ENCODE peak calls at places on chromosomes 2 and 18, in ten cellular contexts. E is astrocyte of the spinal cord; I is uterus; R is H9; M is K562; N is BJ; P is tibial artery; O is bronchial epithelial cell; K is CD4-positive, alpha-beta T cell; B is GM12865. A is an unnamed sample.

GRCh38 chr18:13271512-13271911 is 53.0 kb downstream of the LDLRAD4 start:
- DNase-seq in B (no peak), O (no peak), I (no peak), M (no peak), N (no peak), K (no peak), E (no peak), P (no peak), R (no peak), A (no peak)

GRCh38 chr2:172985139-172985874 is 90.3 kb upstream of the MAP3K20 start:
- DNase-seq in K (no peak), P (no peak), M (no peak), O (peak), I (no peak), B (peak), N (no peak), E (peak), R (no peak), A (peak)

GRCh38 chr18:23540867-23541266 is 37.6 kb downstream of the RMC1 start:
- DNase-seq in R (no peak), M (peak), B (peak), O (no peak), K (no peak), P (no peak), N (no peak), E (no peak), I (no peak), A (peak)

GRCh38 chr18:5963267-5963666 is 67.9 kb upstream of the TMEM200C start:
- DNase-seq in O (no peak), E (no peak), R (no peak), P (no peak), B (no peak), M (no peak), I (no peak), K (no peak), N (no peak), A (no peak)

GRCh38 chr2:98558852-98559530 is 49.3 kb downstream of the COA5 start:
- DNase-seq in E (peak), I (no peak), R (no peak), B (no peak), N (no peak), M (no peak), O (no peak), P (no peak), K (no peak), A (no peak)

GRCh38 chr2:207802650-207803049 is 32.9 kb upstream of the FZD5 start:
- DNase-seq in M (no peak), K (no peak), P (no peak), B (no peak), R (no peak), N (no peak), E (no peak), I (no peak), O (no peak), A (no peak)

GRCh38 chr2:178681081-178681480 is 126.1 kb downstream of the TTN start:
- DNase-seq in M (no peak), B (no peak), K (no peak), R (no peak), O (no peak), E (no peak), I (no peak), P (no peak), N (no peak), A (no peak)

GRCh38 chr2:240913810-240914644 is 7.9 kb downstream of the CROCC2 start:
- DNase-seq in P (peak), E (peak), M (peak), K (peak), I (peak), O (no peak), R (peak), N (no peak), B (peak), A (peak)

GRCh38 chr2:101949304-101949703 is 42.5 kb upstream of the IL1R2 start:
- DNase-seq in O (peak), R (no peak), I (no peak), K (no peak), M (no peak), P (no peak), E (no peak), B (no peak), N (no peak), A (no peak)

GRCh38 chr2:241356871-241357260 is 781 bp downstream of the FARP2 start:
- DNase-seq in P (no peak), M (no peak), R (no peak), K (no peak), N (no peak), E (no peak), O (no peak), I (no peak), B (no peak), A (no peak)

GRCh38 chr2:187009483-187010239 is 160.7 kb upstream of the ZSWIM2 start:
- DNase-seq in R (no peak), B (no peak), I (no peak), O (peak), E (no peak), M (no peak), K (no peak), N (no peak), P (no peak), A (no peak)

GRCh38 chr18:34787931-34788532 is 77.9 kb downstream of the DTNA start:
- DNase-seq in P (no peak), N (no peak), M (peak), I (no peak), O (peak), R (no peak), E (peak), B (peak), K (no peak), A (peak)

GRCh38 chr2:45964945-45965344 is 313.5 kb downstream of the PRKCE start:
- DNase-seq in M (no peak), R (no peak), N (no peak), I (no peak), O (no peak), K (no peak), P (no peak), E (no peak), B (no peak), A (no peak)

GRCh38 chr2:45973426-45973825 is 322.0 kb downstream of the PRKCE start:
- DNase-seq in O (no peak), K (no peak), I (no peak), M (no peak), R (no peak), N (no peak), B (no peak), E (no peak), P (no peak), A (no peak)

GRCh38 chr2:45965841-45966498 is 314.5 kb downstream of the PRKCE start:
- DNase-seq in O (no peak), K (no peak), R (no peak), N (no peak), B (no peak), M (no peak), P (no peak), I (no peak), E (no peak), A (no peak)

GRCh38 chr2:45964226-45964841 is 312.9 kb downstream of the PRKCE start:
- DNase-seq in R (no peak), M (no peak), P (peak), E (peak), I (peak), K (no peak), B (no peak), O (peak), N (peak), A (peak)

DNA sequence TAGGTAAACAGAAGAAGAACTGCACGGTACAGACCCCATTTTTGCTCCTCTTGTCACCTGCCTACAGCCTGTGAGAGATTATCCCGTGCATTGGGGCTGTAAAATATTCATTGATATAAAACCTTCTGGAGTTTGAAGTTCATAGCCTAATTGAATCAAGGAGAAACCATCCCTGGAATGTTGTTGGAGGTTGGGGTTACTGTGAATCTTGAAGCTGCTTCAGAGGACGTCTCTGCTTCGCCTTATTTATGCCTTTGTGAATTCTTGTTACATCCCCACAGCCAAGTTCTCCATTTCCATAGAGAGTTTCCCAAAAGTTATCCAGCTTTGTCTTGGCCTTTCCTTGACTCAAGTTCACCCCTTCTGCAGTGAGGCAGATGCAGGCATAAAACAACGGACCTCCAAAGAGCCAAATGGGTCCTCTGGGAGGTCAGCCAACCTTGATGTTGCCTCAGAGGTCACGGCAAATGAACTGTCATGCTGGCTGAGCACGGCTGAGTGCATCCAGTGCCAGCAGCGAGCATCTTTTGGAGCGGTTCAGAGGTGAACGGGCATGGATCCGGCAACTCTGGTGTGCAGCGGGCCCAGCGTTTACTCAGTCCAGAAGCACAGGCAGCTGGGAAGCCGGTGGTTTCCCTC is 317.6 kb downstream of the PRKCE start:
- DNase-seq in N (no peak), M (no peak), R (no peak), O (no peak), P (no peak), E (peak), I (peak), B (no peak), K (no peak), A (no peak)
- TF ChIP-seq CTCF in N (no peak), M (no peak), R (no peak), O (no peak), P (no peak), E (no peak), I (no peak), B (no peak), K (no peak), A (no peak)

DNA sequence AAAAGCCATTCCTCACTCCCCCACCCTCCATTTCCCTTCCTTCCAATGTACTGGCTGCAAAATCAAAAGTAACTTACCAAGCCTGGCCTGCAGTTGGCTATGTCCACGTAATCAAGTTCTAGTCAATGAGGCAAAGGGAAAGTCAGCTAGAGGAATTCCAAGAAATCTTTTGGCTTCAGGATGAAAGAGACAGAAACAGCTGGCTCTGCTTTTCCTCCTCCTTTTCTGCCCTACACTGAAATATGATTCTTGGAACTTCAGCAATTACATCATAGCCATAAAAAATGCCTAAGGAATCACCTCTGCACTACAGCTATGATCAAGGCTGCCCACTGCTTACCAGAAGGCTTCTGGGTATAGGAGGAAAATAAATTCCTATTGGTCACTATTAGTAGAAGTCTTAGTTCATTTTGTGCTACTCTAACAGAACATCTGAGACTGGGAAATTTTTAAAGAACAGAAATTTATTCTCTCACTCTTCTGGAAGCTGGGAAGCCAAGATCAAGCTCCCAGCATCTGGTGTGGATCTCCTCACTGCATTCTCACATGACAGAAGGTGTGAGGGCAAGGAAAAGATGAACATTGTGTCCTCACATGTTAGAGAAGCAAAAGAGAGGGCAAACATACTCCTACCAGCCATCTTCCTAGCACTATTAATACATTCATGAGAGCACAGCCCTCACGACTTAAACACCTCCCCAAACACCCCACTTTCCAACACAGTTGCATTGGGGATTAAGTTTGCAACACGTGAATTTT is 219.9 kb downstream of the TMX3 start:
- DNase-seq in N (peak), O (peak), M (no peak), R (no peak), E (peak), B (no peak), P (no peak), K (no peak), I (peak), A (no peak)
- TF ChIP-seq CTCF in N (no peak), O (no peak), M (no peak), R (no peak), E (no peak), B (no peak), P (no peak), K (no peak), I (no peak), A (no peak)

GRCh38 chr2:133262888-133263287 is 305.4 kb downstream of the NCKAP5 start:
- DNase-seq in R (no peak), O (peak), M (no peak), E (peak), B (no peak), N (no peak), K (no peak), P (no peak), I (no peak), A (no peak)
- TF ChIP-seq CTCF in R (peak), O (peak), M (no peak), E (peak), B (no peak), N (peak), K (no peak), P (no peak), I (no peak), A (no peak)

GRCh38 chr2:25692143-25692542 is 18.8 kb upstream of the DTNB start:
- DNase-seq in N (no peak), I (no peak), P (no peak), B (no peak), K (no peak), O (no peak), R (no peak), M (no peak), E (no peak), A (no peak)

GRCh38 chr2:25697559-25698341 is 24.4 kb upstream of the DTNB start:
- DNase-seq in K (no peak), M (no peak), P (no peak), B (no peak), N (no peak), O (no peak), R (peak), I (no peak), E (peak), A (no peak)

GRCh38 chr2:25688236-25688635 is 14.9 kb upstream of the DTNB start:
- DNase-seq in N (no peak), E (no peak), O (no peak), P (no peak), K (no peak), R (no peak), B (no peak), I (no peak), M (no peak), A (no peak)

GRCh38 chr2:25690058-25690457 is 16.7 kb upstream of the DTNB start:
- DNase-seq in N (no peak), I (no peak), M (no peak), B (no peak), K (no peak), E (no peak), P (no peak), R (no peak), O (no peak), A (no peak)

GRCh38 chr2:25692737-25693445 is 19.5 kb upstream of the DTNB start:
- DNase-seq in O (no peak), I (no peak), P (no peak), K (no peak), N (no peak), M (no peak), R (no peak), B (no peak), E (no peak), A (no peak)
- TF ChIP-seq CTCF in O (no peak), I (no peak), P (no peak), K (no peak), N (no peak), M (no peak), R (peak), B (no peak), E (peak), A (no peak)

GRCh38 chr2:71530987-71531332 is 77.6 kb downstream of the DYSF start:
- DNase-seq in B (no peak), I (no peak), O (no peak), R (no peak), N (no peak), M (no peak), K (no peak), P (no peak), E (no peak), A (no peak)
- TF ChIP-seq CTCF in B (no peak), I (no peak), O (no peak), R (no peak), N (no peak), M (no peak), K (peak), P (no peak), E (no peak), A (no peak)

GRCh38 chr18:77478619-77479018 is 229.0 kb downstream of the GALR1 start:
- DNase-seq in E (peak), K (no peak), R (no peak), I (peak), M (peak), B (peak), P (peak), O (no peak), N (no peak), A (no peak)
- TF ChIP-seq CTCF in E (no peak), K (no peak), R (peak), I (no peak), M (no peak), B (peak), P (no peak), O (no peak), N (no peak), A (peak)

GRCh38 chr2:86020984-86021383 is 84.7 kb downstream of the POLR1A start:
- DNase-seq in P (peak), O (no peak), I (peak), N (no peak), K (no peak), B (no peak), E (peak), M (no peak), R (no peak), A (no peak)

GRCh38 chr2:86025229-86025820 is 80.4 kb downstream of the POLR1A start:
- DNase-seq in N (no peak), K (no peak), O (no peak), R (no peak), E (no peak), I (no peak), M (no peak), B (no peak), P (no peak), A (no peak)

GRCh38 chr2:86022661-86023365 is 82.9 kb downstream of the POLR1A start:
- DNase-seq in E (no peak), B (peak), M (no peak), K (no peak), N (no peak), I (no peak), R (no peak), O (no peak), P (no peak), A (no peak)

GRCh38 chr2:86021396-86022378 is 84.0 kb downstream of the POLR1A start:
- DNase-seq in M (no peak), I (peak), N (no peak), E (no peak), B (no peak), O (no peak), K (no peak), R (no peak), P (peak), A (no peak)

DNA sequence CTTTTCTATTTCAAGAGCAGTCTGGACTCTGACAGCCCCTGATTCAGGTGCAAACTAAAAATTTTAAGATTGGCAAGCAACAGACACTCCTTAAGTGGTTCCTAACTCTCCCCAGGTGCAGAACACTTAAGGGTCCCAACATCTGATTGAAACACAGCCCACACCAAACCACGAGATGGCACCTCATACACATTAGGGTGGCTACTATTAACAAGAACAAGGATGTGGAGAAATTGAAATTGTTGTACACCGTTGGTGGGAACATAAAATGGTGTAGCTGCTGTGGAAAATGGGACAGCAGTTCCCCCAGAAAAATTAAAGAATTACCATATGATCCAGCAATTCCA is 82.3 kb downstream of the POLR1A start:
- DNase-seq in M (no peak), P (no peak), B (no peak), E (no peak), N (no peak), O (no peak), I (no peak), R (no peak), K (no peak), A (no peak)
- TF ChIP-seq CTCF in M (no peak), P (no peak), B (no peak), E (no peak), N (no peak), O (no peak), I (no peak), R (no peak), K (no peak), A (no peak)

GRCh38 chr2:64142817-64143153 is 1.4 kb downstream of the PELI1 start:
- DNase-seq in I (no peak), R (no peak), E (no peak), P (no peak), B (no peak), N (no peak), K (no peak), M (peak), O (no peak), A (no peak)

GRCh38 chr2:64145119-64145518 is 899 bp upstream of the PELI1 start:
- DNase-seq in N (no peak), K (no peak), E (no peak), M (no peak), P (no peak), O (peak), B (no peak), R (no peak), I (no peak), A (no peak)

GRCh38 chr2:64145760-64146159 is 1.5 kb upstream of the PELI1 start:
- DNase-seq in M (no peak), N (no peak), K (no peak), B (no peak), P (no peak), E (no peak), O (peak), R (no peak), I (no peak), A (no peak)

GRCh38 chr2:64143154-64144056 is 815 bp downstream of the PELI1 start:
- DNase-seq in M (peak), K (peak), I (no peak), B (peak), O (no peak), E (peak), N (no peak), P (no peak), R (peak), A (peak)

DNA sequence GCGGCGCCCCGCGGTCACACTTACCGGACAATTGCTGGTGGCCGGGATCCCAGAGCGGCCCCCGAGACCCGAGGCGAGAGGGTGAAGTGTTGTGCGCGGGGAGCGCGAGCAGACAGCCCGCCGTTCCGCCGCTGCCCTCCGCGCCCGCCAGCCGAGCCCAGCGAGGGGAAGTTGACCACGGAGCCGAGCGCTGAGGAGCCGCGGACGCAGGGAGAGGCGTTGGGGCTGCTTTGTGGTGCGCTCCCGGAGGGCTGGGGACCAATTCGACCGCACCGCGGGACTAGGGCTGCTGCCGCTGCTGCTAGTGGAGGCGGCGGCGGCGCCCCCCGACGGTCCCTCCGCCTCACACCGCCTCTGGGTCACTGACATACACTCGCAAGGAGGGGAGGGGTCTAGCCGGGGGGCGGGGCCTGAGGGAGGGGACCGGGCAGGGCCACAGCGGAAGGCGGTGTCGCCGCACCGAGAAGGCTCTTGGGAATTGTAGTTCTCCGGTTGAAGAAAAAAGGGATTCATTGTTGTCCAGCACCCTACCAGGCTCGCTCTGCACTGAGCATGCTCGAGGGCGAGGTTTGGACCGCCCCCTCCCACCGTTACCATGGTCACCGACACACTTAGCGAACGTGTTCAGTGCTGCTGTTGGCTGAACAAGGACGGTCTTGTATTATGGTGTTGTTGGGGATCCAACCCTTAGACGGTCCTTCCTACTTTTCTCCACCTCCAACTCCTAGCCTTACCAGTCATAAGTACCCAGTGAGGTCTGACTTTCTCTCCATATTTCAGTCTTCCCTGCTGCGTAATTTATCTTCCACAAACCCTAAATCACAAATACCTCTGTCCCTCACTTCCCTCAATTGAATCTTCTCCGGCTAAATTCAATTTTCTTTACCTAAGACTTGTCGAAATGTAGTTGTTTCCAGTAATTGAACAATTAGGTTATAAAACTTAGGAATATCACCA is at the start of gene PELI1:
- DNase-seq in E (peak), K (peak), B (peak), I (peak), O (peak), R (peak), P (peak), N (peak), M (peak), A (peak)
- TF ChIP-seq CTCF in E (peak), K (peak), B (peak), I (peak), O (peak), R (no peak), P (peak), N (peak), M (peak), A (peak)

A was measured in DND-41.